ENCODE peak calls at places on chromosomes 2 and 18, in nine cellular contexts. One of them, this sample, is unnamed.

GRCh38 chr18:68596016-68596415 is 118.9 kb downstream of the TMX3 start:
- DNase-seq in IMR-90: no peak
- DNase-seq in A673: peak; percentile 51
- DNase-seq in fibroblast of mammary gland: no peak
- DNase-seq in adrenal gland: no peak
- DNase-seq in HepG2: no peak
- DNase-seq in prostate gland: no peak
- DNase-seq in lung: no peak
- DNase-seq in AG04450: no peak
- DNase-seq in this sample: no peak

GRCh38 chr18:12934454-12935071 is 13.2 kb upstream of the SEH1L start:
- DNase-seq in IMR-90: peak; percentile 83
- DNase-seq in A673: peak; percentile 86
- DNase-seq in fibroblast of mammary gland: peak; percentile 83
- DNase-seq in adrenal gland: peak; percentile 86
- DNase-seq in HepG2: peak; percentile 82
- DNase-seq in prostate gland: peak; percentile 67
- DNase-seq in lung: peak; percentile 79
- DNase-seq in AG04450: peak; percentile 63
- DNase-seq in this sample: peak; percentile 91

GRCh38 chr2:56191617-56192016 is 7.8 kb downstream of the CCDC85A start:
- DNase-seq in IMR-90: peak; percentile 4
- DNase-seq in A673: peak; percentile 29
- DNase-seq in fibroblast of mammary gland: peak; percentile 72
- DNase-seq in adrenal gland: no peak
- DNase-seq in HepG2: peak; percentile 39
- DNase-seq in prostate gland: no peak
- DNase-seq in lung: no peak
- DNase-seq in AG04450: no peak
- DNase-seq in this sample: peak; percentile 62

GRCh38 chr2:9497017-9497416 is 22.7 kb downstream of the IAH1 start:
- DNase-seq in IMR-90: no peak
- DNase-seq in A673: no peak
- DNase-seq in fibroblast of mammary gland: no peak
- DNase-seq in adrenal gland: no peak
- DNase-seq in HepG2: no peak
- DNase-seq in prostate gland: peak; percentile 22
- DNase-seq in lung: no peak
- DNase-seq in AG04450: no peak
- DNase-seq in this sample: no peak

GRCh38 chr2:66171530-66171929 is 263.4 kb upstream of the MEIS1 start:
- DNase-seq in IMR-90: no peak
- DNase-seq in A673: peak; percentile 4
- DNase-seq in fibroblast of mammary gland: no peak
- DNase-seq in adrenal gland: no peak
- DNase-seq in HepG2: no peak
- DNase-seq in prostate gland: peak; percentile 26
- DNase-seq in lung: no peak
- DNase-seq in AG04450: no peak
- DNase-seq in this sample: no peak

GRCh38 chr18:267380-267687 is 513 bp downstream of the THOC1 start:
- DNase-seq in IMR-90: no peak
- DNase-seq in A673: no peak
- DNase-seq in fibroblast of mammary gland: peak; percentile 11
- DNase-seq in adrenal gland: no peak
- DNase-seq in HepG2: no peak
- DNase-seq in prostate gland: peak; percentile 6
- DNase-seq in lung: peak; percentile 31
- DNase-seq in AG04450: no peak
- DNase-seq in this sample: peak; percentile 12

GRCh38 chr2:82528288-82528687 is 1930.8 kb downstream of the SUCLG1 start:
- DNase-seq in IMR-90: no peak
- DNase-seq in A673: no peak
- DNase-seq in fibroblast of mammary gland: no peak
- DNase-seq in adrenal gland: no peak
- DNase-seq in HepG2: no peak
- DNase-seq in prostate gland: no peak
- DNase-seq in lung: no peak
- DNase-seq in AG04450: no peak
- DNase-seq in this sample: no peak

GRCh38 chr2:109046925-109047508 is 58.0 kb upstream of the EDAR start:
- DNase-seq in IMR-90: no peak
- DNase-seq in A673: peak; percentile 59
- DNase-seq in fibroblast of mammary gland: no peak
- DNase-seq in adrenal gland: no peak
- DNase-seq in HepG2: no peak
- DNase-seq in prostate gland: no peak
- DNase-seq in lung: no peak
- DNase-seq in AG04450: no peak
- DNase-seq in this sample: no peak

GRCh38 chr2:41410011-41410410 is 637.8 kb upstream of the PKDCC start:
- DNase-seq in IMR-90: no peak
- DNase-seq in A673: peak; percentile 14
- DNase-seq in fibroblast of mammary gland: no peak
- DNase-seq in adrenal gland: no peak
- DNase-seq in HepG2: no peak
- DNase-seq in prostate gland: no peak
- DNase-seq in lung: no peak
- DNase-seq in AG04450: no peak
- DNase-seq in this sample: no peak

GRCh38 chr2:95138702-95139101 is 17.1 kb upstream of the MRPS5 start:
- DNase-seq in IMR-90: no peak
- DNase-seq in A673: no peak
- DNase-seq in fibroblast of mammary gland: no peak
- DNase-seq in adrenal gland: no peak
- DNase-seq in HepG2: no peak
- DNase-seq in prostate gland: no peak
- DNase-seq in lung: no peak
- DNase-seq in AG04450: no peak
- DNase-seq in this sample: no peak

GRCh38 chr2:234881413-234882241 is 70.2 kb upstream of the SH3BP4 start:
- DNase-seq in IMR-90: peak; percentile 97
- DNase-seq in A673: peak; percentile 93
- DNase-seq in fibroblast of mammary gland: peak; percentile 92
- DNase-seq in adrenal gland: peak; percentile 95
- DNase-seq in HepG2: peak; percentile 98
- DNase-seq in prostate gland: peak; percentile 84
- DNase-seq in lung: peak; percentile 91
- DNase-seq in AG04450: peak; percentile 92
- DNase-seq in this sample: peak; percentile 99

GRCh38 chr2:54561795-54562592 is 105.9 kb downstream of the SPTBN1 start:
- DNase-seq in IMR-90: no peak
- DNase-seq in A673: no peak
- DNase-seq in fibroblast of mammary gland: no peak
- DNase-seq in adrenal gland: no peak
- DNase-seq in HepG2: no peak
- DNase-seq in prostate gland: no peak
- DNase-seq in lung: no peak
- DNase-seq in AG04450: no peak
- DNase-seq in this sample: no peak
- H3K4me3 ChIP-seq in IMR-90: no peak overlapping the region
- H3K4me3 ChIP-seq in A673: no peak overlapping the region
- H3K4me3 ChIP-seq in fibroblast of mammary gland: no peak overlapping the region
- H3K4me3 ChIP-seq in adrenal gland: peak overlapping the region; percentile 23
- H3K4me3 ChIP-seq in HepG2: peak overlapping the region; percentile 39
- H3K4me3 ChIP-seq in prostate gland: no peak overlapping the region
- H3K4me3 ChIP-seq in lung: no peak overlapping the region
- H3K4me3 ChIP-seq in AG04450: no peak overlapping the region
- H3K4me3 ChIP-seq in this sample: no peak overlapping the region

DNA sequence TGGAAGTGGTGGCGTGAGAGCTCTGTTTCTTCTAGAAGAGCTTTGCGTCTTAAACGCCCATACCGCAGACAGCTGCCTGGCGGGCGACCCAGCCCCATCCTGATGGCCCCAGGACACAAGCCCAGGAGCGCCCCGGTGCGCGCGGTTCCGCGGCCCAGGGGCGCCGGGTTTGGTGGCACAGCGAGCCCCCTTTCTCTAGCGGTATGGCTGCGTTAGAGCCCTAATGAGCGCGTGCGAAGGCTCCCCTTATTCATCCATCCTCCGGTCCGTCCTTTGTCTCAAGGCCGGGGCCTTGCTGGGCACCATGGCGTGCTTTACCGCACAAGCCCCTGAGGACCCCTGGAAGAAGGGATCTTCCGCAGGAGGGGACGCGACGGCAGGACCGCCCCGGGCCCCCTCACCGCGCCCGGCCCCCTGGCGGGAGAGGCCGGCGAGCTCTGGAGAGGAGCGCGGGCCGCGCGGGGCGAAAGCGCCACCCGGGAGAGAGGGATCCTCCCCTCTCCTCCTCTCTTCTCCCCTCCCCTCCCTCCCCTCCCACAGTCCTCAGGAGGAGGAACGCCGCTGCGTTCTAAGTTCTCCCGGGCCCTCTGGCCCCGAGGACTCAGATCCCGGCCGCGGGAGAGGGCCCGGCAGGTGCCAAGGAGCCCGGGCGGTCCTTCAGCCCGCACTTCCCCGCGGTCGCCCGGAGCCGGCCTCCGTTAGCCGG is 626 bp upstream of the SLC1A4 start:
- DNase-seq in IMR-90: peak; percentile 89
- DNase-seq in A673: peak; percentile 92
- DNase-seq in fibroblast of mammary gland: peak; percentile 87
- DNase-seq in adrenal gland: peak; percentile 75
- DNase-seq in HepG2: peak; percentile 75
- DNase-seq in prostate gland: peak; percentile 62
- DNase-seq in lung: peak; percentile 69
- DNase-seq in AG04450: peak; percentile 77
- DNase-seq in this sample: peak; percentile 93
- TF ChIP-seq CTCF in IMR-90: peak; percentile 42
- TF ChIP-seq CTCF in A673: peak; percentile 22
- TF ChIP-seq CTCF in fibroblast of mammary gland: no peak
- TF ChIP-seq CTCF in adrenal gland: peak; percentile 43
- TF ChIP-seq CTCF in HepG2: peak; percentile 64
- TF ChIP-seq CTCF in prostate gland: no peak
- TF ChIP-seq CTCF in lung: no peak
- TF ChIP-seq CTCF in AG04450: peak; percentile 54
- TF ChIP-seq CTCF in this sample: peak; percentile 22

DNA sequence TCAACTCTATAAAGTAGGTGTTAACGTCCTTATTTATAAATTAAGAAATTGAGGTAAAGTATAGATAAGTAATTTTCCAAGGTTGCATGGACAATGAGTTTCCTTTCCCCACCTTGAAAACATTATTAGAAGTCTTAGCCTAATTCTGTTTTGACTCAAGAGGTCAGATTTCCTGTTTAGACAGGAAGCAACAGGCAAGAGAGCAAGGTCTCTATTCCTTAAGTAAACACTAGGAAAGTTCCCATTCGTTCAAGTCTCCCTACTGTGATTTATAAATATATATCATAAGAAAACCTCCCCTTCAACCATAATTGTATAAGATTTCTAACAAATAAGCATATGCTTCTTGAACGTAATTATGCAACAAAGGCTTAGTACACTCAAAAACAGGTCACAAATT is 40.3 kb downstream of the CLASP1 start:
- DNase-seq in IMR-90: no peak
- DNase-seq in A673: no peak
- DNase-seq in fibroblast of mammary gland: no peak
- DNase-seq in adrenal gland: no peak
- DNase-seq in HepG2: no peak
- DNase-seq in prostate gland: no peak
- DNase-seq in lung: no peak
- DNase-seq in AG04450: no peak
- DNase-seq in this sample: no peak
- H3K4me3 ChIP-seq in IMR-90: no peak overlapping the region
- H3K4me3 ChIP-seq in A673: no peak overlapping the region
- H3K4me3 ChIP-seq in fibroblast of mammary gland: no peak overlapping the region
- H3K4me3 ChIP-seq in adrenal gland: no peak overlapping the region
- H3K4me3 ChIP-seq in HepG2: no peak overlapping the region
- H3K4me3 ChIP-seq in prostate gland: no peak overlapping the region
- H3K4me3 ChIP-seq in lung: no peak overlapping the region
- H3K4me3 ChIP-seq in AG04450: no peak overlapping the region
- H3K4me3 ChIP-seq in this sample: no peak overlapping the region

GRCh38 chr2:85557130-85557529 is 4.2 kb downstream of the GGCX start:
- DNase-seq in IMR-90: no peak
- DNase-seq in A673: no peak
- DNase-seq in fibroblast of mammary gland: no peak
- DNase-seq in adrenal gland: no peak
- DNase-seq in HepG2: no peak
- DNase-seq in prostate gland: no peak
- DNase-seq in lung: no peak
- DNase-seq in AG04450: no peak
- DNase-seq in this sample: no peak

GRCh38 chr2:85558160-85558559 is 3.1 kb downstream of the GGCX start:
- DNase-seq in IMR-90: no peak
- DNase-seq in A673: no peak
- DNase-seq in fibroblast of mammary gland: no peak
- DNase-seq in adrenal gland: no peak
- DNase-seq in HepG2: peak; percentile 91
- DNase-seq in prostate gland: no peak
- DNase-seq in lung: no peak
- DNase-seq in AG04450: no peak
- DNase-seq in this sample: no peak

GRCh38 chr2:85560812-85561279 is 447 bp downstream of the GGCX start:
- DNase-seq in IMR-90: no peak
- DNase-seq in A673: no peak
- DNase-seq in fibroblast of mammary gland: no peak
- DNase-seq in adrenal gland: no peak
- DNase-seq in HepG2: no peak
- DNase-seq in prostate gland: no peak
- DNase-seq in lung: no peak
- DNase-seq in AG04450: no peak
- DNase-seq in this sample: no peak

GRCh38 chr2:85564144-85564563 is 2.9 kb upstream of the GGCX start:
- DNase-seq in IMR-90: no peak
- DNase-seq in A673: no peak
- DNase-seq in fibroblast of mammary gland: no peak
- DNase-seq in adrenal gland: no peak
- DNase-seq in HepG2: no peak
- DNase-seq in prostate gland: no peak
- DNase-seq in lung: no peak
- DNase-seq in AG04450: no peak
- DNase-seq in this sample: no peak

DNA sequence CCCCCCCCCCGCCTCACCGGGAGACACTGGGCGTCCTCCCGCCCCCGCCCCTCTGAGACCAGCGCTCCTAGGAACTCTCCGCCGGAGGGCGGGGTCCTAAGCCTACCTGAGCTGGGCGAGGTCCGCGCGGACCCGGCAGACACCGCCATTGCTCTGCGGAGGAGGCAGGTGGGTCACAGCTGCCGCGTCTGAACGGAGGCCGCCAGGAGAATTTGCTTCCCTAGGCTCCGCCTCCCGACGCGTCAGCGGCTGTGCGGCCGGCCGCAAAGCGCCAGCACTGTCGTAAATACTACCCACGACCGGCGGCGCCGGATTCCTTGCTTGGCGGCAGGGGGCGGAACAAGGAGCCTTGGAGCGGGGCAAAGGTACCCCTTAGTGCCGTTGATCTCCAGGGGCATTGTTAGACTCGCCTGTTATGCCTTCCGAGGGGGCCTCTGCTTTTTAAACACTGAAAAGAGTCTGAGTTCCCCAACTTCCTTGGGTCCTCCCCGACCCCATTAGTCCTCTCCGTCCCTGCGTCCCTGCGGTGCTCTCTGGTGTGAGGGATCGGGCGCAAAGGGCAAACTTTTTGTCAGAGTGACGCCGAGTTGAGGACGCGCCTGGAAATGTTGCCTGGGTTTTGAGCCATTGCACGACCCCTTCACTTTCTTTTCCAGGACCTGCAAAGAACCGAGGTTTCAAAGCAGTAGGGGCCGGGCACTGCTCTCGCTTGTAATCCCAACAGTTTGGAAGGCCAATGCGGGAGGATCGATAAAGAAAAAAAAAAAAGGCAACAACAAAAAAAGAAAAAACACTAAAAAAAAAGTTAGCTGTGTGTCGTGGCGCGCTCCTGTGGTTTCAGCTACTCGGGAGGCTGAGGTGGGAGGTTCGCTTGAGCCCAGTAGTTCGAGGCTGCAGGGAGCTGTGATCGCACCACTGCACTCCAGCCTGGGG is at the start of gene GGCX:
- DNase-seq in IMR-90: peak; percentile 92
- DNase-seq in A673: peak; percentile 98
- DNase-seq in fibroblast of mammary gland: peak; percentile 90
- DNase-seq in adrenal gland: peak; percentile 95
- DNase-seq in HepG2: peak; percentile 95
- DNase-seq in prostate gland: peak; percentile 95
- DNase-seq in lung: peak; percentile 96
- DNase-seq in AG04450: peak; percentile 83
- DNase-seq in this sample: peak; percentile 88
- TF ChIP-seq CTCF in IMR-90: peak; percentile 31
- TF ChIP-seq CTCF in A673: no peak
- TF ChIP-seq CTCF in fibroblast of mammary gland: no peak
- TF ChIP-seq CTCF in adrenal gland: peak; percentile 32
- TF ChIP-seq CTCF in HepG2: peak; percentile 48
- TF ChIP-seq CTCF in prostate gland: no peak
- TF ChIP-seq CTCF in lung: peak; percentile 25
- TF ChIP-seq CTCF in AG04450: no peak
- TF ChIP-seq CTCF in this sample: no peak

This sample was measured in fibroblast of the aortic adventitia.